ENCODE peak calls at places on chromosomes 6 and 20, in five cellular contexts. One of them, this sample, is unnamed.

GRCh38 chr6:15419493-15419892 is 173.6 kb downstream of the JARID2 start:
- DNase-seq in H9: no peak
- DNase-seq in neuronal stem cell: no peak
- DNase-seq in trophoblast cell: no peak
- DNase-seq in mesendoderm: no peak
- DNase-seq in this sample: no peak

GRCh38 chr20:43838703-43839060 is 76.0 kb upstream of the TOX2 start:
- DNase-seq in H9: no peak
- DNase-seq in neuronal stem cell: no peak
- DNase-seq in trophoblast cell: no peak
- DNase-seq in mesendoderm: no peak
- DNase-seq in this sample: no peak

GRCh38 chr6:19669206-19669605 is 168.0 kb upstream of the ID4 start:
- DNase-seq in H9: no peak
- DNase-seq in neuronal stem cell: no peak
- DNase-seq in trophoblast cell: no peak
- DNase-seq in mesendoderm: no peak
- DNase-seq in this sample: no peak

GRCh38 chr6:138765896-138766487 is 7.6 kb upstream of the CCDC28A start:
- DNase-seq in H9: no peak
- DNase-seq in neuronal stem cell: no peak
- DNase-seq in trophoblast cell: peak; percentile 83
- DNase-seq in mesendoderm: peak; percentile 19
- DNase-seq in this sample: peak; percentile 56

GRCh38 chr6:38974389-38975133 is 74.0 kb upstream of the GLP1R start:
- DNase-seq in H9: no peak
- DNase-seq in neuronal stem cell: no peak
- DNase-seq in trophoblast cell: peak; percentile 18
- DNase-seq in mesendoderm: peak; percentile 55
- DNase-seq in this sample: peak; percentile 4

GRCh38 chr6:125584468-125584939 is 164.9 kb upstream of the HEY2 start:
- DNase-seq in H9: peak; percentile 89
- DNase-seq in neuronal stem cell: peak; percentile 39
- DNase-seq in trophoblast cell: peak; percentile 50
- DNase-seq in mesendoderm: peak; percentile 97
- DNase-seq in this sample: peak; percentile 1

GRCh38 chr6:87139236-87139635 is 16.1 kb upstream of the ZNF292 start:
- DNase-seq in H9: no peak
- DNase-seq in neuronal stem cell: no peak
- DNase-seq in trophoblast cell: peak; percentile 74
- DNase-seq in mesendoderm: peak; percentile 54
- DNase-seq in this sample: peak; percentile 62

GRCh38 chr6:9914951-9915350 is 499.9 kb downstream of the TFAP2A start:
- DNase-seq in H9: no peak
- DNase-seq in neuronal stem cell: no peak
- DNase-seq in trophoblast cell: no peak
- DNase-seq in mesendoderm: no peak
- DNase-seq in this sample: no peak

GRCh38 chr20:61430228-61430624 is 178.2 kb downstream of the CDH4 start:
- DNase-seq in H9: no peak
- DNase-seq in neuronal stem cell: no peak
- DNase-seq in trophoblast cell: no peak
- DNase-seq in mesendoderm: peak; percentile 54
- DNase-seq in this sample: no peak
- H3K18ac ChIP-seq in H9: no peak overlapping the region
- H3K18ac ChIP-seq in neuronal stem cell: peak overlapping the region; percentile 2
- H3K18ac ChIP-seq in trophoblast cell: no peak overlapping the region
- H3K18ac ChIP-seq in mesendoderm: no peak overlapping the region
- H3K18ac ChIP-seq in this sample: no peak overlapping the region

DNA sequence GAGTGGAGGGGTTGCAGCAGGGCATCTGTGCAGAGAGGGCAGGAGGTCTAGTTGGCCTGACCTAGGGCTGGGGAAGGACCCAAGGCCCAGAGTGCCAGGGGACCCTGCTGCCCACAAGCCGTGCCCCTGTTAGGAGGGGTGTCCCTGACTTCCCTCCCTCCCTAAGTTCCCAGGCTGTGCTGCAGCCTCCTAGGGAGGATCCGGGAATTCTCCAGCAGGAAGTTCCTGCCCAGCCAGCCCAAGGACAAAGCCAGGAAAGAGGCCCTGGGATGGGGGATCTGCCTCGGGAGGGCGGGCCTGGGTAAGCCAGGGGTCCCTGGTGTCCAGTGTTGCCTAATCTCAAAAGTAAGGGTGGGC is 9.3 kb upstream of the BAK1 start:
- DNase-seq in H9: no peak
- DNase-seq in neuronal stem cell: no peak
- DNase-seq in trophoblast cell: no peak
- DNase-seq in mesendoderm: no peak
- DNase-seq in this sample: no peak
- H3K18ac ChIP-seq in H9: no peak overlapping the region
- H3K18ac ChIP-seq in neuronal stem cell: no peak overlapping the region
- H3K18ac ChIP-seq in trophoblast cell: no peak overlapping the region
- H3K18ac ChIP-seq in mesendoderm: no peak overlapping the region
- H3K18ac ChIP-seq in this sample: no peak overlapping the region

GRCh38 chr20:17872434-17872833 is 96.2 kb downstream of the SNX5 start:
- DNase-seq in H9: no peak
- DNase-seq in neuronal stem cell: no peak
- DNase-seq in trophoblast cell: no peak
- DNase-seq in mesendoderm: no peak
- DNase-seq in this sample: no peak

GRCh38 chr20:17871861-17872260 is 96.7 kb downstream of the SNX5 start:
- DNase-seq in H9: no peak
- DNase-seq in neuronal stem cell: no peak
- DNase-seq in trophoblast cell: no peak
- DNase-seq in mesendoderm: no peak
- DNase-seq in this sample: no peak

GRCh38 chr20:17874271-17875105 is 94.1 kb downstream of the SNX5 start:
- DNase-seq in H9: no peak
- DNase-seq in neuronal stem cell: no peak
- DNase-seq in trophoblast cell: no peak
- DNase-seq in mesendoderm: no peak
- DNase-seq in this sample: no peak

GRCh38 chr20:17873410-17874270 is 95.0 kb downstream of the SNX5 start:
- DNase-seq in H9: peak; percentile 73
- DNase-seq in neuronal stem cell: no peak
- DNase-seq in trophoblast cell: peak; percentile 19
- DNase-seq in mesendoderm: no peak
- DNase-seq in this sample: peak; percentile 96

DNA sequence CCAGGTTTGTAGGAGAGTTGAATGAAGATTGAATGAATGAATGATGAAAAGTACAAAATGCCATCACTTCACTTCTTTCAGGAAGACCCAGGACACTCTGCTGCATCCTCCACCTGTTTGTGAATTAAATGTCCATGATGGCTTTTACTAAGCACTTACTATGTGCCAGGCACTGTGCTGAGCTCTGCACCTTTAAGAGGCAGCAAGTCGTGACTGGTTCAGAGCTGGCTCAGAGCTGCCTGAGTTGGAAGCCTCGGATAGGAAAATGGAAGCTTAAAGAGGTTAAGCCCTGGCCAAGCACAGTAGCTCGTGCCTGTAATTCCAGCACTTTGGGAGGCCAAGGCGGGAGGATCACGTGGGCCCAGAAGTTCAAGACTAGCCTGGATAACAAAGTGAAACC is 95.7 kb downstream of the SNX5 start:
- DNase-seq in H9: no peak
- DNase-seq in neuronal stem cell: no peak
- DNase-seq in trophoblast cell: no peak
- DNase-seq in mesendoderm: no peak
- DNase-seq in this sample: no peak
- H3K18ac ChIP-seq in H9: no peak overlapping the region
- H3K18ac ChIP-seq in neuronal stem cell: no peak overlapping the region
- H3K18ac ChIP-seq in trophoblast cell: no peak overlapping the region
- H3K18ac ChIP-seq in mesendoderm: no peak overlapping the region
- H3K18ac ChIP-seq in this sample: no peak overlapping the region

DNA sequence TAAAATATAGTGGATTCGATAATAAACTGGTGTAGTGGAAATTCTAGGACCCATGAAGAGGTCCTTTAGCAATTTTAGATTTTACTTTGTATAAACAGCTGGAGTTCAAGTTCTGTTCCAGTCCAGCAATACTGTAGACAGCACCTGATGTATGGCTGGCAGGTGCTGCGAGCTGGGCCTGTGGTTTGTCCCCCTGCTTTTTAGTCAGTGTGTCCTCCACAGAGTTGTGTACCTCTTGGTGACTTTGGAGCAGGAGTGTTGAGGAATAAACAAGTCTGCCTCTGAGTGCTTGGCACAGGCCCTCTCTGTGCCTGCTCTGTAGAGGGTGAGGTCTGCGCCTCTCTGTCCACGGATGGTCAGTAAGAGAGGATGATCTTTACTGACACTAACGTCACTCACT is 13.8 kb downstream of the STX16 start:
- DNase-seq in H9: no peak
- DNase-seq in neuronal stem cell: no peak
- DNase-seq in trophoblast cell: no peak
- DNase-seq in mesendoderm: no peak
- DNase-seq in this sample: no peak
- H3K18ac ChIP-seq in H9: no peak overlapping the region
- H3K18ac ChIP-seq in neuronal stem cell: no peak overlapping the region
- H3K18ac ChIP-seq in trophoblast cell: no peak overlapping the region
- H3K18ac ChIP-seq in mesendoderm: no peak overlapping the region
- H3K18ac ChIP-seq in this sample: no peak overlapping the region

This sample was measured in IMR-90.